ENCODE peak calls at places on chromosome 21, in eight cellular contexts. Z is nephron progenitor cell; R is bronchial epithelial cell; Y is left kidney; F is HS-5; S is activated effector memory CD4-positive, alpha-beta T cell treated with Interleukin-2 at 50 U/mL for 16 hours; U is AG04450; A is psoas muscle. K is an unnamed sample.

GRCh38 chr21:43268086-43268803 is 99.4 kb downstream of the CRYAA start:
- DNase-seq in A (peak), U (no peak), Z (no peak), S (no peak), F (no peak), R (no peak), Y (no peak), K (no peak)

GRCh38 chr21:39660191-39660590 is 47.5 kb downstream of the B3GALT5 start:
- DNase-seq in U (peak), R (no peak), Z (no peak), F (no peak), Y (peak), S (no peak), A (no peak), K (no peak)

GRCh38 chr21:37166733-37167132 is 93.7 kb downstream of the TTC3 start:
- DNase-seq in F (no peak), S (no peak), Z (no peak), A (no peak), Y (peak), R (peak), U (no peak), K (no peak)

GRCh38 chr21:37790905-37791304 is 125.4 kb downstream of the KCNJ6 start:
- DNase-seq in F (no peak), U (no peak), Z (no peak), Y (no peak), S (no peak), R (no peak), A (no peak), K (no peak)

GRCh38 chr21:15084668-15085067 is 19.9 kb upstream of the NRIP1 start:
- DNase-seq in U (no peak), Y (no peak), A (no peak), R (no peak), F (no peak), Z (no peak), S (no peak), K (no peak)

GRCh38 chr21:45409466-45410150 is 4.6 kb downstream of the COL18A1 start:
- DNase-seq in Z (no peak), A (peak), S (no peak), R (peak), Y (peak), F (no peak), U (no peak), K (no peak)

GRCh38 chr21:38878394-38879179 is 72.9 kb downstream of the ETS2 start:
- DNase-seq in F (no peak), Z (no peak), S (no peak), A (no peak), Y (no peak), R (peak), U (no peak), K (no peak)

GRCh38 chr21:45736705-45737484 is 93.4 kb downstream of the PCBP3 start:
- DNase-seq in F (no peak), S (no peak), Y (peak), A (no peak), Z (no peak), R (no peak), U (no peak), K (no peak)

GRCh38 chr21:45284456-45284741 is 3.3 kb downstream of the POFUT2 start:
- DNase-seq in R (no peak), Z (no peak), S (no peak), F (no peak), Y (no peak), U (no peak), A (no peak), K (peak)

GRCh38 chr21:38363684-38364083 is 106.9 kb downstream of the KCNJ15 start:
- DNase-seq in Z (no peak), Y (no peak), U (no peak), A (no peak), S (no peak), F (no peak), R (no peak), K (no peak)

GRCh38 chr21:35974801-35975200 is 85.5 kb downstream of the SETD4 start:
- DNase-seq in R (peak), Y (no peak), U (no peak), S (no peak), Z (no peak), A (no peak), F (peak), K (no peak)

GRCh38 chr21:43262427-43262826 is 93.6 kb downstream of the CRYAA start:
- DNase-seq in S (no peak), U (no peak), R (peak), Y (no peak), A (peak), Z (no peak), F (no peak), K (no peak)

GRCh38 chr21:28794341-28794970 is 198.2 kb downstream of the LTN1 start:
- DNase-seq in Y (no peak), R (no peak), F (no peak), U (no peak), Z (no peak), S (no peak), A (no peak), K (no peak)

GRCh38 chr21:39430457-39430856 is 15.1 kb downstream of the LCA5L start:
- DNase-seq in Z (no peak), Y (peak), R (no peak), U (no peak), A (no peak), S (no peak), F (no peak), K (no peak)

GRCh38 chr21:45990049-45990711 is 8.6 kb downstream of the COL6A1 start:
- DNase-seq in R (no peak), Y (no peak), Z (no peak), S (no peak), U (no peak), A (peak), F (no peak), K (no peak)

GRCh38 chr21:14453964-14454641 is 71.2 kb upstream of the HSPA13 start:
- DNase-seq in R (no peak), A (no peak), U (no peak), Z (no peak), F (no peak), Y (no peak), S (no peak), K (no peak)

GRCh38 chr21:46149205-46149901 is 6.0 kb downstream of the FTCD start:
- DNase-seq in F (no peak), R (no peak), A (no peak), Y (no peak), U (no peak), S (no peak), Z (peak), K (peak)

GRCh38 chr21:43855955-43856354 is 9.1 kb upstream of the AGPAT3 start:
- DNase-seq in U (no peak), F (no peak), R (no peak), Y (no peak), S (no peak), Z (no peak), A (no peak), K (no peak)

GRCh38 chr21:30680586-30680985 is 37.9 kb downstream of the KRTAP20-3 start:
- DNase-seq in A (no peak), F (no peak), Z (no peak), U (no peak), Y (no peak), S (no peak), R (no peak), K (no peak)

GRCh38 chr21:15224346-15225086 is 159.7 kb upstream of the NRIP1 start:
- DNase-seq in U (peak), A (no peak), F (peak), Y (no peak), R (peak), S (no peak), Z (no peak), K (no peak)

GRCh38 chr21:21175798-21176334 is 177.7 kb downstream of the NCAM2 start:
- DNase-seq in F (no peak), A (no peak), Y (no peak), Z (no peak), R (no peak), U (no peak), S (no peak), K (no peak)

GRCh38 chr21:45278156-45278911 is 9.4 kb downstream of the POFUT2 start:
- DNase-seq in R (no peak), F (no peak), Z (no peak), S (no peak), U (no peak), Y (no peak), A (no peak), K (no peak)

GRCh38 chr21:37079211-37079824 is 6.3 kb downstream of the TTC3 start:
- DNase-seq in F (no peak), U (no peak), R (no peak), Z (no peak), A (no peak), Y (no peak), S (no peak), K (no peak)